ENCODE peak calls at places on chromosomes 2 and 18, in eight cellular contexts. X, M, G, B, Z, S, F and I are unnamed samples. For H4K20me1, the result is how much of the 10 kb centered on the place peaks cover.

GRCh38 chr2:241194811-241195210 is 6.3 kb downstream of the ANO7 start:
- DNase-seq in B (no peak), G (no peak), X (no peak), M (no peak), F (no peak), S (no peak), Z (no peak), I (no peak)

GRCh38 chr2:63679252-63679850 is 90.6 kb downstream of the MDH1 start:
- DNase-seq in Z (peak), M (no peak), X (no peak), G (no peak), F (no peak), B (no peak), S (no peak), I (peak)

GRCh38 chr2:121284424-121285076 is 452 bp downstream of the TFCP2L1 start:
- DNase-seq in B (peak), F (no peak), G (peak), S (no peak), M (peak), Z (no peak), X (no peak), I (no peak)

GRCh38 chr2:36266536-36267121 is 88.9 kb upstream of the CRIM1 start:
- DNase-seq in S (no peak), G (peak), F (no peak), B (no peak), Z (no peak), X (no peak), M (no peak), I (no peak)

GRCh38 chr2:129396980-129397599 is 582.4 kb upstream of the RAB6C start:
- DNase-seq in G (peak), X (peak), F (peak), M (peak), Z (peak), S (peak), B (peak), I (peak)

GRCh38 chr2:86672027-86672545 is 48.0 kb upstream of the RMND5A start:
- DNase-seq in G (no peak), S (no peak), F (no peak), B (no peak), M (no peak), Z (no peak), X (no peak), I (no peak)

GRCh38 chr2:198374375-198375072 is 570.1 kb downstream of the PLCL1 start:
- DNase-seq in Z (peak), G (peak), X (no peak), M (peak), F (peak), B (peak), S (no peak), I (peak)

GRCh38 chr2:28349546-28350165 is 43.0 kb upstream of the FOSL2 start:
- DNase-seq in X (no peak), Z (no peak), F (no peak), S (no peak), G (no peak), M (no peak), B (no peak), I (no peak)

GRCh38 chr18:23958036-23958435 is 56.5 kb upstream of the TTC39C start:
- DNase-seq in S (no peak), X (no peak), G (no peak), F (no peak), M (no peak), B (no peak), Z (no peak), I (no peak)

GRCh38 chr2:125281242-125281641 is 1256.2 kb downstream of the CNTNAP5 start:
- DNase-seq in B (no peak), X (no peak), Z (no peak), S (no peak), M (no peak), G (no peak), F (no peak), I (no peak)

GRCh38 chr18:22355069-22355468 is 62.6 kb downstream of the CTAGE1 start:
- DNase-seq in S (no peak), B (no peak), G (no peak), Z (no peak), F (no peak), X (no peak), M (no peak), I (no peak)

GRCh38 chr18:3675446-3675845 is 225.5 kb downstream of the TGIF1 start:
- DNase-seq in B (no peak), X (no peak), G (no peak), F (no peak), Z (peak), M (no peak), S (no peak), I (no peak)

GRCh38 chr2:222518570-222519381 is 94.4 kb downstream of the SGPP2 start:
- DNase-seq in B (peak), Z (peak), X (no peak), S (peak), F (no peak), M (no peak), G (peak), I (peak)

GRCh38 chr2:211611061-211611518 is 927.5 kb downstream of the ERBB4 start:
- DNase-seq in B (no peak), Z (no peak), M (no peak), F (no peak), X (no peak), S (no peak), G (no peak), I (no peak)

GRCh38 chr2:24539258-24539657 is 48.2 kb downstream of the NCOA1 start:
- DNase-seq in M (no peak), G (no peak), F (no peak), X (no peak), S (no peak), Z (no peak), B (no peak), I (no peak)

GRCh38 chr2:219207884-219208740 is 1.5 kb downstream of the ZFAND2B start:
- DNase-seq in S (no peak), X (no peak), G (no peak), F (no peak), B (peak), Z (peak), M (no peak), I (no peak)

GRCh38 chr2:58045580-58046334 is 849 bp upstream of the VRK2 start:
- DNase-seq in F (no peak), Z (no peak), X (no peak), S (no peak), B (no peak), G (no peak), M (no peak), I (no peak)

GRCh38 chr2:168510125-168510756 is 54.2 kb downstream of the CERS6 start:
- DNase-seq in B (no peak), M (no peak), F (no peak), S (no peak), G (no peak), X (no peak), Z (no peak), I (no peak)
- H3K27ac ChIP-seq in B (no peak), M (no peak), F (no peak), S (no peak), G (no peak), X (no peak), Z (no peak), I (no peak)

DNA sequence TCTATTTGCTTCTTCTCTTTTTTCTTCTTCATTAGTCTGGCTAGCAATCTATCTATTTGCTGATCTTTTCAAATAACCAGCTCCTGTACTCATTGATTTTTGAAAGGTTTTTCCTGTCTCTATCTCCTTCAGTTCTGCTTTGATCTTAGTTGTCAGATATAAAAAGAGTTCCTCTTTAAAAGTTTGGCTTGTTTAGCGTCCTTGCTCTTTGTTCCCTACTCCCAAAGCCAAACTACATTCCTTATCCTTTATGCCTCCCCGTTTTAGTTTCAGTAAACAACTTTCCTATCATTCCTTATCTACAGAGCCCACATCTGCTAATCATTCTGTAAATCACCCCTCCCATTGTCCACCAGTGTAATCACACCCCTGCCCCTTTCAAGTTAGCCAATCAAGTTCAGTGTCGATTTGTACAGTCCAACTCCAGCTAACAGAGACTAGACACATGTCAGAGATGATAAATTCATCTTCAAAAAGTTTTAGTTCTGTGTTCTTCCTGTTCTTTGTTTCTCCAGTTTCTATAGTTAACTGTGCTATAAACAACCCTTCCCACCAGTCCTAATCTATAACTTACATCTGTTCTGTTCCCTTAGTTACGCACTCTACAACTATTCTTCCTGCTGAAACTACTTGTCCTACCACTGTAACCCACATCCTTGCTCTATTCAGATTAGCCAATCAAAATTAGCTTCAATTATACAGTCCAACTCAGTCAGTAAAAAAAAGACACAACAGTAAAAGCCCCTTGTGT is 44.4 kb downstream of the TFPI start:
- DNase-seq in Z (no peak), X (no peak), M (peak), G (no peak), B (no peak), S (no peak), F (peak), I (no peak)
- H2AFZ ChIP-seq in Z (no peak), X (no peak), M (no peak), G (no peak), B (peak), S (no peak), F (peak), I (peak)

DNA sequence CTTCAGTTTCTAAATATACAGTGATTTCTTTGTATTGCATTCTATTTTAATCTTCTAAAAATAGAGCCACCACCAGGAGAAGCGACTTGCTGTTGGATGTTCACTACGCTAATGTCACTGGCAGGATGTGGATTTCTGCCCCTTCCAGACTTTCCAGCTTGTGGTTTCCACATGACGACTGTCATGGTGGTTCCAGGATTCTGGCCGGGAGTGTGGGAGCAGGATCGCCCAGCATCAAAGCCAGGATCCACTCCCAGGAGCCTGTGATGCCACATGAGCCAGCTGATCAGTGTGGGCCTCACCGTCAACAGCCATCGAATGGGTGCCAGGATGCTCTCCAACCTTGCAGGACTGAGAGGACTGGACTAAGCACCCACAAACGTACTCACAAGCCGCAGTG is 148.8 kb downstream of the HDAC4 start:
- DNase-seq in M (no peak), G (no peak), X (no peak), S (no peak), Z (no peak), B (no peak), F (no peak), I (no peak)
- H4K20me1 ChIP-seq in M (under half), G (half or more), X (under half), S (under half), Z (under half), B (under half), F (under half), I (under half)

DNA sequence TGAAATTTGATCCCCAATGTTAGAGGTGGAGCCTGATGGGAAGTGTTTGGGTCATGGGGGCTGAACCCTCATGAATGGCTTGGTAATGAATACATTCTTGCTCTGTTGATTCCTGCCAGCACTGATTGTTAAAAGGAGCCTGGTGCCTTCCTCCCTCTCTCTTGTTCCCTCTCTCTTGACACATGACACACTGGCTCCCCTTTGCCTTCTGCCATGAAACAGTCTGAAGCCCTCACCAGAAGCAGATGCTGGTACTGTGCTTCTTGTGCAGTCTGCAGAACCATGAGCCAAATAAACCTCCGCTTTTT is 30.6 kb upstream of the EPC2 start:
- DNase-seq in S (no peak), G (peak), B (no peak), M (no peak), Z (peak), X (no peak), F (no peak), I (no peak)
- H3K27ac ChIP-seq in S (no peak), G (no peak), B (peak), M (peak), Z (peak), X (no peak), F (peak), I (peak)

GRCh38 chr2:100857341-100857740 is 37.4 kb downstream of the NPAS2 start:
- DNase-seq in Z (no peak), S (no peak), G (no peak), M (no peak), F (no peak), X (no peak), B (no peak), I (no peak)
- H2AFZ ChIP-seq in Z (no peak), S (no peak), G (no peak), M (no peak), F (no peak), X (no peak), B (no peak), I (no peak)